ENCODE peak calls at places on chromosome 3, in ten cellular contexts. P is HCT116, D is esophagus muscularis mucosa, I is endothelial cell of umbilical vein, Q is breast epithelium, F is heart left ventricle, V is Peyer's patch, T is ovary, M is A549, X is uterus. E is an unnamed sample.

GRCh38 chr3:159252772-159253384 is 451.0 kb downstream of the MFSD1 start:
- DNase-seq in P (peak; percentile 70), D (no peak), I (peak; percentile 80), Q (no peak), F (no peak), V (no peak), T (no peak), M (peak; percentile 5), X (no peak), E (no peak)

GRCh38 chr3:73024836-73025235 is 28.2 kb downstream of the PPP4R2 start:
- DNase-seq in P (peak; percentile 6), D (no peak), I (no peak), Q (no peak), F (no peak), V (no peak), T (no peak), M (no peak), X (no peak), E (no peak)

GRCh38 chr3:38725726-38726410 is 76.4 kb upstream of the SCN5A start:
- DNase-seq in P (no peak), D (no peak), I (peak; percentile 84), Q (no peak), F (peak; percentile 87), V (no peak), T (no peak), M (no peak), X (no peak), E (no peak)

GRCh38 chr3:126360714-126361060 is 3.5 kb upstream of the KLF15 start:
- DNase-seq in P (no peak), D (no peak), I (no peak), Q (no peak), F (no peak), V (no peak), T (no peak), M (no peak), X (no peak), E (no peak)

GRCh38 chr3:99700637-99701268 is 62.4 kb downstream of the COL8A1 start:
- DNase-seq in P (no peak), D (no peak), I (peak; percentile 86), Q (no peak), F (no peak), V (no peak), T (no peak), M (no peak), X (no peak), E (no peak)

GRCh38 chr3:120743556-120744195 is 1.1 kb downstream of the GTF2E1 start:
- DNase-seq in P (no peak), D (no peak), I (no peak), Q (no peak), F (no peak), V (no peak), T (no peak), M (no peak), X (no peak), E (no peak)

GRCh38 chr3:50509715-50510114 is 6.3 kb upstream of the CACNA2D2 start:
- DNase-seq in P (no peak), D (no peak), I (no peak), Q (no peak), F (no peak), V (no peak), T (no peak), M (no peak), X (no peak), E (no peak)

GRCh38 chr3:73781536-73781935 is 156.8 kb upstream of the PDZRN3 start:
- DNase-seq in P (no peak), D (no peak), I (no peak), Q (peak; percentile 23), F (no peak), V (no peak), T (no peak), M (no peak), X (no peak), E (no peak)

GRCh38 chr3:195010551-195011100 is 260.3 kb downstream of the XXYLT1 start:
- DNase-seq in P (no peak), D (no peak), I (no peak), Q (no peak), F (no peak), V (no peak), T (no peak), M (no peak), X (no peak), E (no peak)

GRCh38 chr3:185630182-185630622 is 44.1 kb downstream of the SENP2 start:
- DNase-seq in P (no peak), D (no peak), I (peak; percentile 82), Q (peak; percentile 27), F (peak; percentile 46), V (no peak), T (peak; percentile 57), M (no peak), X (peak; percentile 39), E (no peak)

GRCh38 chr3:19093084-19093483 is 55.2 kb upstream of the KCNH8 start:
- DNase-seq in P (no peak), D (no peak), I (no peak), Q (no peak), F (no peak), V (no peak), T (no peak), M (no peak), X (no peak), E (no peak)

GRCh38 chr3:108219336-108219735 is 2.9 kb downstream of the IFT57 start:
- DNase-seq in P (no peak), D (no peak), I (no peak), Q (no peak), F (no peak), V (peak; percentile 57), T (no peak), M (no peak), X (no peak), E (no peak)

GRCh38 chr3:182910939-182911781 is 69.2 kb downstream of the DCUN1D1 start:
- DNase-seq in P (no peak), D (no peak), I (no peak), Q (no peak), F (no peak), V (no peak), T (no peak), M (no peak), X (no peak), E (no peak)

GRCh38 chr3:121418182-121418581 is 127.6 kb downstream of the POLQ start:
- DNase-seq in P (no peak), D (no peak), I (no peak), Q (no peak), F (no peak), V (no peak), T (no peak), M (no peak), X (no peak), E (no peak)

GRCh38 chr3:59709702-59710555 is 660.1 kb upstream of the CFAP20DC start:
- DNase-seq in P (no peak), D (no peak), I (no peak), Q (peak; percentile 31), F (peak; percentile 56), V (peak; percentile 17), T (no peak), M (no peak), X (no peak), E (peak; percentile 56)

GRCh38 chr3:161217496-161217895 is 3.6 kb upstream of the NMD3 start:
- DNase-seq in P (peak; percentile 53), D (no peak), I (no peak), Q (no peak), F (peak; percentile 44), V (no peak), T (no peak), M (no peak), X (no peak), E (no peak)

GRCh38 chr3:36730965-36731364 is 33.4 kb downstream of the DCLK3 start:
- DNase-seq in P (no peak), D (no peak), I (no peak), Q (no peak), F (no peak), V (no peak), T (no peak), M (no peak), X (no peak), E (no peak)

GRCh38 chr3:27532426-27532825 is 48.2 kb upstream of the SLC4A7 start:
- DNase-seq in P (no peak), D (no peak), I (no peak), Q (no peak), F (no peak), V (no peak), T (no peak), M (no peak), X (no peak), E (no peak)

GRCh38 chr3:45642731-45643152 is 46.5 kb upstream of the SACM1L start:
- DNase-seq in P (no peak), D (no peak), I (peak; percentile 26), Q (no peak), F (peak; percentile 49), V (no peak), T (no peak), M (no peak), X (no peak), E (no peak)
- H3K4me1 ChIP-seq in P (peaks cover 51% of the 10 kb centered on the region), D (peaks cover 56% of the 10 kb centered on the region), I (peaks cover 73% of the 10 kb centered on the region), Q (no peaks in the 10 kb centered on the region), F (peaks cover 6% of the 10 kb centered on the region), V (peaks cover 32% of the 10 kb centered on the region), T (peaks cover 4% of the 10 kb centered on the region), M (peaks cover 94% of the 10 kb centered on the region), X (no peaks in the 10 kb centered on the region), E (peaks cover 51% of the 10 kb centered on the region)

DNA sequence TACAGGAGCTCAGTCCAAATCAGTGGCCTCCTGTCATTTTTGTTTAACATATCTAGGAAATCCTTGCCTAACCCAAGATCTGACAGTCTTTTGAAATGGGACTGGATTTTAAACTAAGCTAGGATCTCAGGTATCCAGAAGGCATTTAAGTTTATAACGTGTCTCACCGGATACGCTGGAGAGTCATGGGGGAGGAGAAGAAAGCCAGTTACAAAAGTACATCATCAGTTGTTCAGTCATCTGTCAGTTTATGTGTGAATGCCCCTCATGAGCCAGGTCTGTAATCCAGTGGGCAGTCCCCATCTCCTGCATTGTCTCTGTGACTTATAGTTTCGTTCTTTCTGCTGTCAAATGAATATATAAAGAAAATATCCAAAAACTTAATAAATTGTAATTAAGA is 44.4 kb downstream of the RAB7A start:
- DNase-seq in P (no peak), D (no peak), I (no peak), Q (no peak), F (no peak), V (no peak), T (no peak), M (no peak), X (no peak), E (no peak)
- TF ChIP-seq POLR2A in P (no peak), D (no peak), I (no peak), Q (no peak), F (no peak), V (no peak), T (no peak), M (no peak), X (no peak), E (no peak)

GRCh38 chr3:22901684-22902083 is 301.4 kb upstream of the UBE2E2 start:
- DNase-seq in P (no peak), D (no peak), I (no peak), Q (no peak), F (no peak), V (no peak), T (no peak), M (no peak), X (no peak), E (no peak)
- TF ChIP-seq CTCF in P (no peak), D (no peak), I (no peak), Q (no peak), F (no peak), V (no peak), T (no peak), M (no peak), X (no peak), E (no peak)

DNA sequence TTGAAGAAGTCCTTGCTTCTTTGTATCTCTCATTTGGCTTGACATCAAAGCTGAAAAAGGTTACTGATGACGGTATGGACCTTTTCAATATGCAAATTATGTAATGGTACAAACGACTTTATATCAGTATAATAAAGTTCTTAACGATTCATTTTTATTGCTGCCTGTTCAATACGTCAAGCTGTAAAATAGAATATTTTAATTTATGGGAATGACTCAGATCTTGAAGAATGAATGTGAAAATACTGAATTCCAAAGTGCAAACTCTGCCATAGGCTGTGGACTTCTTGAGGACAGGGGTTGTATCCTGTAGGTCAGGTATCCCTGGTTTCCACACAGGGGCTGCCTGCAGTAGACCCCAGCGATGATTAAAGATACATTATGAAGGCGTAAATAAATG is 156.3 kb downstream of the PLCL2 start:
- DNase-seq in P (no peak), D (no peak), I (no peak), Q (no peak), F (no peak), V (no peak), T (no peak), M (no peak), X (no peak), E (no peak)
- H3K4me1 ChIP-seq in P (peaks cover 32% of the 10 kb centered on the region), D (no peaks in the 10 kb centered on the region), I (peaks cover 25% of the 10 kb centered on the region), Q (no peaks in the 10 kb centered on the region), F (peaks cover 5% of the 10 kb centered on the region), V (peaks cover 15% of the 10 kb centered on the region), T (peaks cover 2% of the 10 kb centered on the region), M (peaks cover 29% of the 10 kb centered on the region), X (no peaks in the 10 kb centered on the region), E (no peaks in the 10 kb centered on the region)